ENCODE peak calls at places on chromosome 5, in seven cellular contexts. One of them, this sample, is unnamed.
A peak's percentile ranks its signal among the peaks of the same experiment; 100 is the strongest.

GRCh38 chr5:132438931-132439330 is 51.6 kb downstream of the IRF1 start:
- DNase-seq in activated T-helper 1 cell treated with anti-CD3 and anti-CD28 coated beads, Interleukin-12 subunit alpha, Interleukin-12 subunit beta, Interleukin-2, Interleukin-4 antibody, amounts not matched to agents 30 ng/mL and 10 ng/mL and 1 ng/mL, durations not matched to agents 14 hours and 24 hours and 36 hours: no peak
- DNase-seq in H7: no peak
- DNase-seq in sigmoid colon: no peak
- DNase-seq in RKO: no peak
- DNase-seq in cardiac fibroblast: no peak
- DNase-seq in AG08395: no peak
- DNase-seq in this sample: no peak

GRCh38 chr5:178786859-178787499 is 56.5 kb upstream of the ZNF354A start:
- DNase-seq in activated T-helper 1 cell treated with anti-CD3 and anti-CD28 coated beads, Interleukin-12 subunit alpha, Interleukin-12 subunit beta, Interleukin-2, Interleukin-4 antibody, amounts not matched to agents 30 ng/mL and 10 ng/mL and 1 ng/mL, durations not matched to agents 14 hours and 24 hours and 36 hours: no peak
- DNase-seq in H7: no peak
- DNase-seq in sigmoid colon: no peak
- DNase-seq in RKO: peak; percentile 92
- DNase-seq in cardiac fibroblast: peak; percentile 10
- DNase-seq in AG08395: peak; percentile 86
- DNase-seq in this sample: no peak

GRCh38 chr5:158709279-158709678 is 390.4 kb downstream of the EBF1 start:
- DNase-seq in activated T-helper 1 cell treated with anti-CD3 and anti-CD28 coated beads, Interleukin-12 subunit alpha, Interleukin-12 subunit beta, Interleukin-2, Interleukin-4 antibody, amounts not matched to agents 30 ng/mL and 10 ng/mL and 1 ng/mL, durations not matched to agents 14 hours and 24 hours and 36 hours: no peak
- DNase-seq in H7: peak; percentile 22
- DNase-seq in sigmoid colon: no peak
- DNase-seq in RKO: no peak
- DNase-seq in cardiac fibroblast: no peak
- DNase-seq in AG08395: no peak
- DNase-seq in this sample: no peak

GRCh38 chr5:171162602-171163001 is 146.4 kb upstream of the TLX3 start:
- DNase-seq in activated T-helper 1 cell treated with anti-CD3 and anti-CD28 coated beads, Interleukin-12 subunit alpha, Interleukin-12 subunit beta, Interleukin-2, Interleukin-4 antibody, amounts not matched to agents 30 ng/mL and 10 ng/mL and 1 ng/mL, durations not matched to agents 14 hours and 24 hours and 36 hours: no peak
- DNase-seq in H7: peak; percentile 57
- DNase-seq in sigmoid colon: no peak
- DNase-seq in RKO: peak; percentile 20
- DNase-seq in cardiac fibroblast: peak; percentile 36
- DNase-seq in AG08395: no peak
- DNase-seq in this sample: no peak

GRCh38 chr5:35129921-35130485 is 82.3 kb upstream of the AGXT2 start:
- DNase-seq in activated T-helper 1 cell treated with anti-CD3 and anti-CD28 coated beads, Interleukin-12 subunit alpha, Interleukin-12 subunit beta, Interleukin-2, Interleukin-4 antibody, amounts not matched to agents 30 ng/mL and 10 ng/mL and 1 ng/mL, durations not matched to agents 14 hours and 24 hours and 36 hours: peak; percentile 29
- DNase-seq in H7: no peak
- DNase-seq in sigmoid colon: no peak
- DNase-seq in RKO: no peak
- DNase-seq in cardiac fibroblast: no peak
- DNase-seq in AG08395: no peak
- DNase-seq in this sample: peak; percentile 94

GRCh38 chr5:151110992-151111391 is 30.2 kb upstream of the TNIP1 start:
- DNase-seq in activated T-helper 1 cell treated with anti-CD3 and anti-CD28 coated beads, Interleukin-12 subunit alpha, Interleukin-12 subunit beta, Interleukin-2, Interleukin-4 antibody, amounts not matched to agents 30 ng/mL and 10 ng/mL and 1 ng/mL, durations not matched to agents 14 hours and 24 hours and 36 hours: no peak
- DNase-seq in H7: no peak
- DNase-seq in sigmoid colon: no peak
- DNase-seq in RKO: no peak
- DNase-seq in cardiac fibroblast: no peak
- DNase-seq in AG08395: no peak
- DNase-seq in this sample: no peak

GRCh38 chr5:7392401-7393024 is 3.4 kb upstream of the ADCY2 start:
- DNase-seq in activated T-helper 1 cell treated with anti-CD3 and anti-CD28 coated beads, Interleukin-12 subunit alpha, Interleukin-12 subunit beta, Interleukin-2, Interleukin-4 antibody, amounts not matched to agents 30 ng/mL and 10 ng/mL and 1 ng/mL, durations not matched to agents 14 hours and 24 hours and 36 hours: no peak
- DNase-seq in H7: peak; percentile 64
- DNase-seq in sigmoid colon: no peak
- DNase-seq in RKO: peak; percentile 47
- DNase-seq in cardiac fibroblast: peak; percentile 7
- DNase-seq in AG08395: peak; percentile 61
- DNase-seq in this sample: peak; percentile 33

GRCh38 chr5:170211575-170212334 is 21.0 kb upstream of the C5orf58 start:
- DNase-seq in activated T-helper 1 cell treated with anti-CD3 and anti-CD28 coated beads, Interleukin-12 subunit alpha, Interleukin-12 subunit beta, Interleukin-2, Interleukin-4 antibody, amounts not matched to agents 30 ng/mL and 10 ng/mL and 1 ng/mL, durations not matched to agents 14 hours and 24 hours and 36 hours: no peak
- DNase-seq in H7: no peak
- DNase-seq in sigmoid colon: no peak
- DNase-seq in RKO: no peak
- DNase-seq in cardiac fibroblast: no peak
- DNase-seq in AG08395: no peak
- DNase-seq in this sample: no peak

GRCh38 chr5:101915559-101915958 is 380.5 kb downstream of the SLCO4C1 start:
- DNase-seq in activated T-helper 1 cell treated with anti-CD3 and anti-CD28 coated beads, Interleukin-12 subunit alpha, Interleukin-12 subunit beta, Interleukin-2, Interleukin-4 antibody, amounts not matched to agents 30 ng/mL and 10 ng/mL and 1 ng/mL, durations not matched to agents 14 hours and 24 hours and 36 hours: no peak
- DNase-seq in H7: no peak
- DNase-seq in sigmoid colon: no peak
- DNase-seq in RKO: no peak
- DNase-seq in cardiac fibroblast: no peak
- DNase-seq in AG08395: no peak
- DNase-seq in this sample: peak; percentile 79

GRCh38 chr5:59173568-59173967 is 590.7 kb downstream of the RAB3C start:
- DNase-seq in activated T-helper 1 cell treated with anti-CD3 and anti-CD28 coated beads, Interleukin-12 subunit alpha, Interleukin-12 subunit beta, Interleukin-2, Interleukin-4 antibody, amounts not matched to agents 30 ng/mL and 10 ng/mL and 1 ng/mL, durations not matched to agents 14 hours and 24 hours and 36 hours: no peak
- DNase-seq in H7: no peak
- DNase-seq in sigmoid colon: no peak
- DNase-seq in RKO: no peak
- DNase-seq in cardiac fibroblast: peak; percentile 59
- DNase-seq in AG08395: no peak
- DNase-seq in this sample: no peak

This sample was measured in astrocyte of the cerebellum.